ENCODE peak calls at places on chromosomes 7 and 10, in seven cellular contexts. D is HAP-1, E is nephron progenitor cell, P is esophagus squamous epithelium, J is EH, I is left cardiac atrium, A is GM23248. Q is an unnamed sample.

GRCh38 chr10:128437786-128438350 is 311.6 kb upstream of the MKI67 start:
- DNase-seq in D (no peak), E (no peak), P (no peak), J (no peak), I (no peak), A (no peak), Q (peak)

GRCh38 chr10:119509909-119510451 is 32.5 kb downstream of the RGS10 start:
- DNase-seq in D (no peak), E (no peak), P (no peak), J (no peak), I (peak), A (no peak), Q (peak)

GRCh38 chr7:107486041-107486440 is 16.2 kb downstream of the GPR22 start:
- DNase-seq in D (no peak), E (no peak), P (no peak), J (no peak), I (no peak), A (no peak), Q (no peak)

GRCh38 chr7:127890726-127891125 is 140.5 kb downstream of the LRRC4 start:
- DNase-seq in D (no peak), E (no peak), P (no peak), J (no peak), I (no peak), A (no peak), Q (no peak)

GRCh38 chr7:132456418-132456817 is 119.9 kb downstream of the PLXNA4 start:
- DNase-seq in D (no peak), E (no peak), P (no peak), J (no peak), I (no peak), A (no peak), Q (no peak)

GRCh38 chr10:77873558-77874380 is 52.8 kb downstream of the DLG5 start:
- DNase-seq in D (no peak), E (no peak), P (no peak), J (peak), I (peak), A (peak), Q (peak)

GRCh38 chr7:90192876-90193765 is 18.4 kb upstream of the STEAP2 start:
- DNase-seq in D (no peak), E (no peak), P (no peak), J (peak), I (no peak), A (peak), Q (no peak)

GRCh38 chr10:70750156-70750703 is 34.9 kb downstream of the TBATA start:
- DNase-seq in D (no peak), E (no peak), P (no peak), J (no peak), I (no peak), A (peak), Q (no peak)

GRCh38 chr7:105989686-105990085 is 26.6 kb downstream of the CDHR3 start:
- DNase-seq in D (no peak), E (no peak), P (no peak), J (no peak), I (no peak), A (no peak), Q (no peak)

GRCh38 chr7:636396-636795 is 90.1 kb upstream of the DNAAF5 start:
- DNase-seq in D (no peak), E (no peak), P (no peak), J (peak), I (no peak), A (peak), Q (no peak)

Q was measured in lower leg skin.